ENCODE peak calls at places on chromosomes 11 and 22, in six cellular contexts. M, A, Z, P, I and Y are unnamed samples.

GRCh38 chr11:10693509-10694071 is at the start of gene IRAG1:
- DNase-seq in Z (no peak), M (no peak), I (no peak), A (no peak), P (peak; percentile 7), Y (no peak)

GRCh38 chr11:65047581-65048422 is 6.8 kb downstream of the SAC3D1 start:
- DNase-seq in P (no peak), M (no peak), I (no peak), Z (no peak), A (peak; percentile 27), Y (no peak)

GRCh38 chr11:76614471-76615183 is 55.9 kb downstream of the LRRC32 start:
- DNase-seq in A (no peak), M (no peak), I (no peak), P (peak; percentile 93), Z (no peak), Y (no peak)

GRCh38 chr11:43072096-43072495 is 239.7 kb upstream of the API5 start:
- DNase-seq in M (no peak), I (no peak), A (no peak), Z (no peak), P (no peak), Y (no peak)

GRCh38 chr11:795638-796564 is 2.2 kb downstream of the SLC25A22 start:
- DNase-seq in M (no peak), P (no peak), Z (peak; percentile 67), I (peak; percentile 76), A (peak; percentile 75), Y (peak; percentile 27)

GRCh38 chr22:35930933-35931332 is 97.7 kb downstream of the RBFOX2 start:
- DNase-seq in Z (no peak), A (no peak), I (no peak), M (peak; percentile 55), P (no peak), Y (peak; percentile 69)

GRCh38 chr11:60725592-60725991 is 1.1 kb downstream of the MS4A18 start:
- DNase-seq in P (no peak), Z (no peak), A (no peak), I (no peak), M (no peak), Y (no peak)

GRCh38 chr11:124793466-124794278 is 6.5 kb downstream of the MSANTD2 start:
- DNase-seq in Z (no peak), I (no peak), A (no peak), P (no peak), M (peak; percentile 54), Y (no peak)

GRCh38 chr11:71210861-71211260 is 41.5 kb downstream of the SHANK2 start:
- DNase-seq in M (no peak), I (no peak), P (no peak), Z (no peak), A (no peak), Y (no peak)

GRCh38 chr22:39474351-39474991 is 17.7 kb downstream of the MGAT3 start:
- DNase-seq in M (no peak), Z (no peak), I (no peak), P (no peak), A (no peak), Y (no peak)

GRCh38 chr11:23932485-23932898 is 564.4 kb upstream of the LUZP2 start:
- DNase-seq in A (no peak), M (no peak), I (no peak), P (no peak), Z (no peak), Y (no peak)

GRCh38 chr11:36007127-36007824 is 63.4 kb downstream of the LDLRAD3 start:
- DNase-seq in A (no peak), Z (no peak), M (no peak), I (no peak), P (no peak), Y (no peak)

GRCh38 chr11:62500066-62501035 is 46.3 kb downstream of the AHNAK start:
- DNase-seq in I (no peak), A (no peak), Z (no peak), M (no peak), P (no peak), Y (no peak)

GRCh38 chr22:32417906-32418305 is 5.9 kb upstream of the RTCB start:
- DNase-seq in M (no peak), Z (no peak), P (no peak), I (no peak), A (no peak), Y (no peak)

GRCh38 chr11:79610139-79610538 is 169.3 kb upstream of the TENM4 start:
- DNase-seq in I (no peak), A (no peak), P (no peak), M (no peak), Z (no peak), Y (no peak)

GRCh38 chr11:27524155-27524554 is 17.6 kb upstream of the LIN7C start:
- DNase-seq in I (no peak), P (no peak), A (no peak), M (no peak), Z (no peak), Y (no peak)